ENCODE peak calls at places on chromosomes 1 and 21, in five cellular contexts. L is NCI-H774, O is RWPE1, G is T-helper 9 cell, X is body of pancreas. T is an unnamed sample.

GRCh38 chr1:180548686-180549326 is 10.0 kb upstream of the OVAAL start:
- DNase-seq in L (peak), O (no peak), G (no peak), X (no peak), T (no peak)

GRCh38 chr1:99465176-99465900 is 180.6 kb upstream of the PALMD start:
- DNase-seq in L (no peak), O (no peak), G (no peak), X (no peak), T (no peak)

GRCh38 chr1:213055087-213055591 is 4.1 kb downstream of the RPS6KC1 start:
- DNase-seq in L (no peak), O (peak), G (no peak), X (no peak), T (no peak)

GRCh38 chr1:87647436-87648177 is 318.9 kb downstream of the LMO4 start:
- DNase-seq in L (no peak), O (no peak), G (no peak), X (no peak), T (no peak)

GRCh38 chr1:4395676-4396075 is 258.7 kb upstream of the AJAP1 start:
- DNase-seq in L (no peak), O (no peak), G (no peak), X (no peak), T (no peak)

GRCh38 chr1:165883056-165883455 is 55.6 kb downstream of the UCK2 start:
- DNase-seq in L (no peak), O (peak), G (no peak), X (no peak), T (peak)

GRCh38 chr1:221712198-221712684 is 29.6 kb downstream of the DUSP10 start:
- DNase-seq in L (no peak), O (peak), G (peak), X (no peak), T (no peak)

GRCh38 chr1:101567582-101568189 is 330.9 kb downstream of the S1PR1 start:
- DNase-seq in L (peak), O (peak), G (peak), X (peak), T (peak)

GRCh38 chr1:43766818-43767525 is 59.6 kb downstream of the ST3GAL3 start:
- DNase-seq in L (no peak), O (peak), G (no peak), X (no peak), T (no peak)

GRCh38 chr1:222557148-222557547 is 9.2 kb upstream of the HHIPL2 start:
- DNase-seq in L (no peak), O (no peak), G (no peak), X (no peak), T (no peak)

GRCh38 chr1:155178441-155179106 is 4.9 kb downstream of the TRIM46 start:
- DNase-seq in L (no peak), O (no peak), G (no peak), X (peak), T (no peak)

GRCh38 chr21:42025392-42026071 is 15.4 kb upstream of the ZBTB21 start:
- DNase-seq in L (no peak), O (no peak), G (no peak), X (no peak), T (no peak)

GRCh38 chr1:204331275-204331674 is 28.5 kb downstream of the PLEKHA6 start:
- DNase-seq in L (peak), O (no peak), G (no peak), X (no peak), T (no peak)

GRCh38 chr1:153626929-153627796 is at the start of gene S100A13:
- DNase-seq in L (peak), O (peak), G (no peak), X (peak), T (peak)

GRCh38 chr1:151711940-151712339 is 4.7 kb downstream of the CELF3 start:
- DNase-seq in L (no peak), O (no peak), G (no peak), X (no peak), T (no peak)

GRCh38 chr1:35807614-35808375 is at the start of gene AGO4:
- DNase-seq in L (peak), O (peak), G (peak), X (peak), T (peak)